ENCODE peak calls at places on chromosomes 2 and 18, in four cellular contexts. F is activated CD4-positive, CD25-positive, alpha-beta regulatory T cell treated with anti-CD3 and anti-CD28 coated beads, Interleukin-2, amount 50 U/mL, for 16 hours; U is fibroblast of pulmonary artery; L is T-helper 9 cell. Q is an unnamed sample.
A peak's percentile ranks its signal among the peaks of the same experiment; 100 is the strongest.

GRCh38 chr2:235433860-235434259 is 60.0 kb upstream of the AGAP1 start:
- DNase-seq in L (no peak), F (no peak), U (peak; percentile 20), Q (no peak)

GRCh38 chr2:188518391-188518790 is 226.7 kb downstream of the GULP1 start:
- DNase-seq in F (no peak), U (peak; percentile 58), L (no peak), Q (no peak)

GRCh38 chr18:63195410-63196159 is 124.0 kb downstream of the BCL2 start:
- DNase-seq in F (no peak), L (no peak), U (no peak), Q (no peak)

GRCh38 chr18:66668706-66669105 is 64.8 kb upstream of the CDH19 start:
- DNase-seq in F (no peak), U (no peak), L (no peak), Q (no peak)

GRCh38 chr2:42928692-42929576 is 136.6 kb upstream of the HAAO start:
- DNase-seq in U (peak; percentile 56), L (no peak), F (no peak), Q (no peak)

GRCh38 chr2:75528221-75528977 is 32.3 kb downstream of the EVA1A start:
- DNase-seq in U (no peak), F (no peak), L (no peak), Q (no peak)

GRCh38 chr18:63185979-63186378 is 133.6 kb downstream of the BCL2 start:
- DNase-seq in F (no peak), U (no peak), L (no peak), Q (no peak)

GRCh38 chr18:22346968-22347611 is 70.6 kb downstream of the CTAGE1 start:
- DNase-seq in L (no peak), F (no peak), U (peak; percentile 77), Q (no peak)

GRCh38 chr18:7457276-7457675 is 109.8 kb upstream of the PTPRM start:
- DNase-seq in U (no peak), F (no peak), L (no peak), Q (no peak)

GRCh38 chr2:188292446-188293239 is 969 bp downstream of the GULP1 start:
- DNase-seq in U (peak; percentile 88), L (no peak), F (no peak), Q (no peak)

GRCh38 chr2:186641807-186642321 is 52.0 kb upstream of the FAM171B start:
- DNase-seq in F (no peak), L (no peak), U (peak; percentile 88), Q (peak; percentile 7)

GRCh38 chr18:3604260-3604625 is 154.3 kb downstream of the TGIF1 start:
- DNase-seq in F (no peak), U (no peak), L (no peak), Q (no peak)

GRCh38 chr2:239930871-239931771 is 94.0 kb downstream of the NDUFA10 start:
- DNase-seq in L (no peak), F (no peak), U (no peak), Q (no peak)

GRCh38 chr2:234490239-234491074 is 6.4 kb downstream of the ARL4C start:
- DNase-seq in L (no peak), U (no peak), F (no peak), Q (no peak)

GRCh38 chr18:9808530-9809241 is 77.1 kb upstream of the TXNDC2 start:
- DNase-seq in L (no peak), F (no peak), U (peak; percentile 50), Q (no peak)

GRCh38 chr2:157900203-157900602 is 24.1 kb upstream of the ACVR1 start:
- DNase-seq in U (no peak), F (no peak), L (no peak), Q (no peak)

GRCh38 chr18:48957136-48957535 is 6.4 kb upstream of the SMAD7 start:
- DNase-seq in U (peak; percentile 29), L (no peak), F (no peak), Q (no peak)

GRCh38 chr2:227942021-227942420 is 70.6 kb downstream of the DAW1 start:
- DNase-seq in U (no peak), L (no peak), F (no peak), Q (no peak)

GRCh38 chr2:205889073-205889472 is 196.9 kb downstream of the INO80D start:
- DNase-seq in L (no peak), F (no peak), U (peak; percentile 52), Q (no peak)

GRCh38 chr18:3889803-3890202 is 439.8 kb downstream of the TGIF1 start:
- DNase-seq in U (peak; percentile 25), L (no peak), F (no peak), Q (no peak)

GRCh38 chr2:163610817-163611556 is 124.8 kb downstream of the FIGN start:
- DNase-seq in U (no peak), L (no peak), F (no peak), Q (no peak)

GRCh38 chr2:139366659-139367058 is 586.5 kb upstream of the NXPH2 start:
- DNase-seq in F (no peak), U (no peak), L (no peak), Q (no peak)

GRCh38 chr2:190664240-190664639 is 15.4 kb downstream of the NAB1 start:
- DNase-seq in U (peak; percentile 24), F (no peak), L (no peak), Q (no peak)

GRCh38 chr2:174612960-174613359 is 15.4 kb upstream of the WIPF1 start:
- DNase-seq in F (no peak), U (no peak), L (no peak), Q (no peak)

GRCh38 chr2:48423376-48423775 is 106.6 kb upstream of the STON1 start:
- DNase-seq in L (no peak), U (peak; percentile 76), F (no peak), Q (no peak)

GRCh38 chr2:120682654-120683053 is 53.0 kb upstream of the GLI2 start:
- DNase-seq in U (no peak), L (no peak), F (no peak), Q (no peak)

GRCh38 chr18:53991805-53992204 is 232.7 kb downstream of the MBD2 start:
- DNase-seq in L (no peak), U (peak; percentile 24), F (no peak), Q (no peak)

GRCh38 chr2:26669099-26669498 is 23.4 kb upstream of the KCNK3 start:
- DNase-seq in U (no peak), F (no peak), L (no peak), Q (no peak)

GRCh38 chr2:85578243-85579180 is 1.1 kb downstream of the VAMP8 start:
- DNase-seq in L (no peak), F (no peak), U (no peak), Q (peak; percentile 43)

GRCh38 chr18:58117685-58118403 is 73.8 kb downstream of the NEDD4L start:
- DNase-seq in U (peak; percentile 90), F (no peak), L (no peak), Q (no peak)

Q was measured in stimulated activated naive CD8-positive, alpha-beta T cell treated with anti-CD3 and anti-CD28 coated beads, Interleukin-15, Interleukin-2, amounts not matched to agents 100 U/mL and 50 U/mL, for 24 hours.